ENCODE peak calls at places on chromosomes 6 and 20, in six cellular contexts. T is left ventricle myocardium inferior, B is NB4, V is OCI-LY7, D is GM23338, Y is dorsolateral prefrontal cortex. H is an unnamed sample.

GRCh38 chr6:14799928-14800327 is 445.9 kb upstream of the JARID2 start:
- DNase-seq in T (peak), B (peak), V (peak), D (peak), Y (peak), H (peak)

GRCh38 chr20:38175221-38176030 is 10.4 kb upstream of the TGM2 start:
- DNase-seq in T (no peak), B (no peak), V (no peak), D (peak), Y (no peak), H (no peak)

GRCh38 chr6:150876598-150876997 is 11.1 kb downstream of the MTHFD1L start:
- DNase-seq in T (peak), B (no peak), V (no peak), D (peak), Y (peak), H (no peak)

GRCh38 chr6:86723729-86724128 is 213.6 kb upstream of the HTR1E start:
- DNase-seq in T (no peak), B (no peak), V (no peak), D (peak), Y (no peak), H (no peak)

GRCh38 chr6:26088344-26088743 is 1.1 kb downstream of the HFE start:
- DNase-seq in T (peak), B (no peak), V (no peak), D (no peak), Y (no peak), H (no peak)

GRCh38 chr6:31834704-31835375 is 7.3 kb downstream of the HSPA1B start:
- DNase-seq in T (peak), B (peak), V (peak), D (peak), Y (peak), H (no peak)

GRCh38 chr6:129835691-129836090 is 25.4 kb downstream of the TMEM244 start:
- DNase-seq in T (no peak), B (no peak), V (no peak), D (no peak), Y (no peak), H (no peak)

GRCh38 chr20:25178563-25179438 is 16.7 kb upstream of the ENTPD6 start:
- DNase-seq in T (no peak), B (peak), V (peak), D (peak), Y (no peak), H (peak)

GRCh38 chr6:89084954-89085353 is 4.4 kb downstream of the PNRC1 start:
- DNase-seq in T (no peak), B (no peak), V (no peak), D (peak), Y (no peak), H (no peak)

GRCh38 chr6:2861071-2861821 is 19.6 kb upstream of the SERPINB1 start:
- DNase-seq in T (no peak), B (no peak), V (peak), D (no peak), Y (no peak), H (no peak)

GRCh38 chr20:24818056-24818455 is 131.0 kb upstream of the CST7 start:
- DNase-seq in T (no peak), B (no peak), V (no peak), D (no peak), Y (no peak), H (no peak)

GRCh38 chr6:108728826-108729225 is 119.4 kb upstream of the ARMC2 start:
- DNase-seq in T (no peak), B (peak), V (no peak), D (peak), Y (no peak), H (no peak)

GRCh38 chr20:2102585-2103453 is 1.2 kb downstream of the STK35 start:
- DNase-seq in T (peak), B (peak), V (peak), D (peak), Y (peak), H (peak)

GRCh38 chr6:37011656-37012378 is 6.4 kb downstream of the FGD2 start:
- DNase-seq in T (no peak), B (peak), V (no peak), D (no peak), Y (no peak), H (peak)

GRCh38 chr20:1299522-1299921 is 29.4 kb downstream of the SDCBP2 start:
- DNase-seq in T (no peak), B (peak), V (no peak), D (peak), Y (no peak), H (no peak)

GRCh38 chr6:169839898-169840631 is 88.6 kb downstream of the ERMARD start:
- DNase-seq in T (no peak), B (no peak), V (no peak), D (no peak), Y (no peak), H (no peak)

GRCh38 chr6:56766139-56766805 is 123.6 kb upstream of the DST start:
- DNase-seq in T (no peak), B (no peak), V (no peak), D (no peak), Y (no peak), H (no peak)

GRCh38 chr6:39496951-39497350 is 174.4 kb upstream of the KCNK16 start:
- DNase-seq in T (peak), B (no peak), V (no peak), D (no peak), Y (no peak), H (no peak)
- TF ChIP-seq CTCF in T (no peak), B (no peak), V (no peak), D (no peak), Y (no peak), H (no peak)

DNA sequence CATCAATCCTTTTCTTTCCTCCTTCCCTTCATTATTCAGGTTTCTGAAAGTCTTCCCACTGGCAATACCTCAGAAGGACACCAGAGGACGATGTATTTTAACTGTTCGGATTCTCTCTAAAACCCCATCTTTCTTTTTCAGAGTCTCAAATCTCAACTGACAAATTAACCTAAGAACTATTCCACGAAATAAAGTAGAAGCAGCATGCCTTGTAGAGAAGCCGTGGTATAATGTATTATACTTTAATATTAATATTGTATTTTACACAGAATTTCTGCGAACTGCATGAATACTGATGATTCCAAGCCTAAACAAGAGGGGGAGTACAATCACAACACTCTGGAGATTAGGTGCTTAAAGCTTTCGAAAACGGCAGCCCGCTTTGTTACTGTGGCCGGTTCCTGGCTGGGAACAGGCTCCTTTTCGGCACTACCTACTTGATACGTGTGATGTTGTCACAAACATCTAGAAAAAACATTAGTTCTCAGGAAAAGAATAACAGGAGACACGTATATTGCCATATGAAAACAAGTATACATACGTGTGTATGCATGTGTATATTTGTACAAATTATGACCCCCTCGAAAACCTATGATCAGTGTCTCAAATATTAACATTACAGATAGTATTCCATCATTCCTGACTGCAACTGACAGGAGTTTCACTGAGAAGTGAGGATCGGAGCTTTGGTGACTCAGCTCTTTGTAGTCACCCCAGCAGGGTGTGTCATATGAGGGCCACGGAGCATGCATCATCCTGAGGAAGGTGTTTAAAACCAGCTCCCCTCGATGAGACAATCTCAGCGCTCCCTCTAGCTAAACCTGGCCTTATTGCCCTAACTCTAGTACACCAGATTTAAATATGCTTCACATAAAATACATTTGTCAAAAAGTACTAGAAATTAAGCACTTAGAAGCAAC is 319.7 kb upstream of the TCF21 start:
- DNase-seq in T (no peak), B (peak), V (peak), D (peak), Y (no peak), H (peak)
- TF ChIP-seq CTCF in T (peak), B (peak), V (peak), D (peak), Y (peak), H (peak)

GRCh38 chr6:145822432-145822831 is 7.8 kb upstream of the FBXO30 start:
- DNase-seq in T (no peak), B (no peak), V (no peak), D (no peak), Y (no peak), H (no peak)
- TF ChIP-seq CTCF in T (no peak), B (no peak), V (no peak), D (no peak), Y (no peak), H (no peak)

DNA sequence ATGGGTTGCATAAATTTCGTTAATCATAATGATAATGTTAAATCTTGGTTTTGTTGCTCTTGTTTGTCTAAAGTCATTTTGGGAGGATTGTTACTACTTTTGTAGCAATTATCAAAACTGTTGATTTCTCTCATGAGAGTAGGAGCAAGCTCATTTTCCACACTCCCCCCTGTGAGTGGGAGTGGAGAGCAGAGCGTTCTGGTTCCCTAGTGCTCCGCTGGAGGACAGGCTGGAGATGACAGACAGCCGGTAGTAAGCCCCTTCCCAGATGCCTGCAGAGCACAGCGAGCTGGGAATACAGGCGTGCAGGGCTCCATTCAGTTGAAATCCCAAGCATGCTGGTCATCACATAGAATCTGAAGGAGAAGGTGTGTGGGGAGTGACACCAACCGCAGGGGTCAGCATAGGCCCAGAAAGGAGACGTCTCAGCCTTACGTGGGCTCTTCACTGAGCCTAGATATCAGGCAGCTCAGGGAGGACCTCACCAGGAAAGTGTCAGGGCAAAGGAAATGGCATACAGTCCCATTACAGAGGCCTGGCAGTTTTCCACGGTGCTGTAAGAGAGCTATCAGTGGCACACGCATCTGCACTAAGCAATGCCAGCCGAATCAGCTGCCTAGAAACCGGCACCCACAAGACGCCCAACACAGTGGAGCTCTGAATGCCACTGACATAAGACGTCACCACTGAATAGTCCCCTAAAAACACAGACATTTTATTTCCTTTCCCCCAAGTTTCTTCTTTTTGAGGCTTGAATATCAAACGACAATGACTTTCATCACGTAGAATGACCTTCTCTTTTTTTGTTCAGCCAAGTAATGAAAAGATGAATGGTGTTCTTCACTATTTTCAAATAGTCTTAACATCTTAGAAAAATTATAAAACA is 89.2 kb upstream of the FOXQ1 start:
- DNase-seq in T (peak), B (no peak), V (no peak), D (no peak), Y (no peak), H (no peak)
- TF ChIP-seq CTCF in T (no peak), B (no peak), V (no peak), D (no peak), Y (no peak), H (no peak)

GRCh38 chr6:107075951-107076381 is 39.3 kb downstream of the BEND3 start:
- DNase-seq in T (no peak), B (peak), V (peak), D (no peak), Y (peak), H (no peak)
- TF ChIP-seq CTCF in T (no peak), B (no peak), V (peak), D (peak), Y (peak), H (peak)

DNA sequence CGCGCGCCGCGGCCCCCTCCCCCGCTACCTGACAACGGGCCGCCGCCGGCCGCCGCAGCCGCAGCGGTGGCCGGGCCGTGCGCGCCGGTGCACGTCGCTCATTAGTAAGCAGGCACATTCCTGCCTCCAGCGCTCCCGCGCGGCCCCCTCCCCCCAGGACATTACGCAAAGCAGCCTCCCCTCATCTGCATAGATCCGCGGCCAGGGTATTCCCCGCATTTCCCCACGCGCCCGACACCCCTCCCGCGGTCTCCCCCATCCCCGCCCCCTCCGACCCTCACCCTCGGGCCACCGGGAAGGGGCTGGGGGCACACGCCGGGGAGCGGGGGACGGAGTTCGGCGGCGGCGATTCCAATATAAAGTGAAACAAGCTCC is at the start of gene HIVEP2:
- DNase-seq in T (peak), B (peak), V (peak), D (peak), Y (peak), H (peak)
- TF ChIP-seq CTCF in T (peak), B (no peak), V (no peak), D (no peak), Y (no peak), H (no peak)

GRCh38 chr6:107636486-107636885 is 146.6 kb downstream of the SOBP start:
- DNase-seq in T (no peak), B (no peak), V (no peak), D (peak), Y (no peak), H (no peak)
- TF ChIP-seq CTCF in T (no peak), B (no peak), V (peak), D (peak), Y (no peak), H (peak)